ENCODE peak calls at places on chromosomes 1 and 21, in eight cellular contexts. V, H, R, X, B, G, P and Y are unnamed samples.

GRCh38 chr1:6904476-6905170 is 119.4 kb downstream of the CAMTA1 start:
- DNase-seq in V (peak), H (no peak), R (no peak), X (no peak), B (no peak), G (no peak), P (no peak), Y (no peak)

GRCh38 chr1:231836227-231836893 is 209.8 kb downstream of the DISC1 start:
- DNase-seq in V (no peak), H (no peak), R (no peak), X (no peak), B (no peak), G (no peak), P (no peak), Y (no peak)

GRCh38 chr1:143497374-143497747 is 474.4 kb downstream of the FAM72C start:
- DNase-seq in V (no peak), H (no peak), R (no peak), X (no peak), B (no peak), G (peak), P (no peak), Y (no peak)

GRCh38 chr1:233241782-233242181 is 53.7 kb downstream of the PCNX2 start:
- DNase-seq in V (no peak), H (no peak), R (no peak), X (no peak), B (no peak), G (no peak), P (no peak), Y (no peak)

GRCh38 chr21:38721983-38722382 is 83.7 kb upstream of the ETS2 start:
- DNase-seq in V (no peak), H (no peak), R (no peak), X (no peak), B (no peak), G (no peak), P (no peak), Y (no peak)

GRCh38 chr1:109764561-109765482 is 1.1 kb upstream of the EPS8L3 start:
- DNase-seq in V (no peak), H (peak), R (peak), X (peak), B (peak), G (no peak), P (no peak), Y (no peak)

GRCh38 chr1:204254031-204254661 is 40.4 kb upstream of the GOLT1A start:
- DNase-seq in V (peak), H (peak), R (peak), X (peak), B (peak), G (peak), P (no peak), Y (no peak)

GRCh38 chr1:27648602-27649305 is 13.8 kb upstream of the FGR start:
- DNase-seq in V (no peak), H (no peak), R (no peak), X (no peak), B (no peak), G (no peak), P (no peak), Y (no peak)

GRCh38 chr1:61435226-61435625 is 289.7 kb downstream of the TM2D1 start:
- DNase-seq in V (no peak), H (no peak), R (no peak), X (no peak), B (no peak), G (no peak), P (no peak), Y (no peak)

GRCh38 chr1:152182942-152183341 is 23.9 kb upstream of the RPTN start:
- DNase-seq in V (peak), H (no peak), R (no peak), X (no peak), B (no peak), G (no peak), P (no peak), Y (no peak)

GRCh38 chr1:89149229-89149628 is 23.3 kb upstream of the GBP2 start:
- DNase-seq in V (no peak), H (no peak), R (peak), X (no peak), B (peak), G (no peak), P (no peak), Y (peak)

GRCh38 chr1:62875676-62876075 is 91.7 kb downstream of the ATG4C start:
- DNase-seq in V (no peak), H (no peak), R (no peak), X (no peak), B (no peak), G (no peak), P (no peak), Y (no peak)

GRCh38 chr1:117366982-117367768 is at the start of gene MAN1A2:
- DNase-seq in V (peak), H (peak), R (peak), X (peak), B (peak), G (peak), P (peak), Y (peak)

GRCh38 chr1:37948841-37949240 is 2.0 kb upstream of the INPP5B start:
- DNase-seq in V (no peak), H (no peak), R (no peak), X (no peak), B (no peak), G (no peak), P (no peak), Y (no peak)

DNA sequence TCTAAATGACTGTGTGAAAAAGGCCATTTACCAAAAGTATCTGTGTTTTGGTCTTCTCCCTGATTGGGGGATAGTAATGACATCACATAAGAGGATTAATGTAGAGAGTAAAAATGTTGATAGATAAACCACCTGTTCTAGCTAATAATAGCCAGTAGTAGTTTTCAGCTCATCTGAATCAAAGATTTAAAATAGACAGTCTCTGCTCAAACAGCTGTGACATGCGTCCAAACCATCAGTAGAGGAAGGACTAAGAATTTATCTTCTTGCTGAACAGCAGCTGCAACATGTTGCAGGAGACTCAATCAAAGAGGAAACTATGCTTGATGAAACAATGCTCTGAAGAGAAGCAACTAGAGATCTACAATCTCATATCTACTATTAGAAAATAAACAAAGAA is 21.4 kb downstream of the TMPRSS15 start:
- DNase-seq in V (no peak), H (no peak), R (no peak), X (no peak), B (no peak), G (no peak), P (no peak), Y (no peak)
- H3K27ac ChIP-seq in V (no peak), H (no peak), R (no peak), X (no peak), B (no peak), G (no peak), P (no peak), Y (no peak)

GRCh38 chr1:46301406-46302090 is 1.9 kb downstream of the LRRC41 start:
- DNase-seq in V (peak), H (peak), R (peak), X (peak), B (no peak), G (no peak), P (peak), Y (peak)
- H3K27ac ChIP-seq in V (peak), H (peak), R (peak), X (peak), B (peak), G (peak), P (no peak), Y (peak)

GRCh38 chr1:33366766-33367487 is 46.0 kb upstream of the A3GALT2 start:
- DNase-seq in V (no peak), H (no peak), R (no peak), X (peak), B (no peak), G (peak), P (no peak), Y (no peak)
- H3K27ac ChIP-seq in V (no peak), H (no peak), R (peak), X (peak), B (peak), G (peak), P (no peak), Y (peak)

DNA sequence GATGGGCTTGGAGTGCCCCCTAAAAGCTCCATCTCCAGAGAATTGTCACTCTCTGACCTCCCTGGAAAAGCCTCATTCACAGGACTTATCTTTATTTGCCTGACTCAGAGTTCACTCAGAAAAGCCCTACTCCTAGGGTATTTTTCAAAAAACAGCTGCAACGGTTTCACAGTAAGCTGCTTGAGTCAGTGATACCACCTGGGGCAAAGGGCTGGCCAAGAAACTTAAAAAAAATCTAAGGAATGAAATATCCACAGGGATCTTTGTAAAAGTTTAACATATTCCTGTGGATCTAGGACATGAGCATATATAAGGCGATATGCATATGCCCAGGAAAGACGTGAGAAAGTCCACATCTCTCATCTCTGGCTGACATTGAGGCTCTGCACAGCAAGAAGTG is 33.8 kb upstream of the TSPAN2 start:
- DNase-seq in V (no peak), H (no peak), R (no peak), X (no peak), B (no peak), G (no peak), P (no peak), Y (no peak)
- H3K27ac ChIP-seq in V (no peak), H (no peak), R (no peak), X (no peak), B (no peak), G (no peak), P (no peak), Y (no peak)

GRCh38 chr1:36279789-36280296 is 26.3 kb upstream of the SH3D21 start:
- DNase-seq in V (no peak), H (no peak), R (no peak), X (no peak), B (no peak), G (no peak), P (no peak), Y (no peak)
- H3K27ac ChIP-seq in V (no peak), H (no peak), R (peak), X (peak), B (peak), G (peak), P (no peak), Y (no peak)